ENCODE peak calls at places on chromosomes 7 and 10, in eight cellular contexts. F is BE2C, P is fibroblast of lung, M is left ventricle myocardium inferior, C is uterus, T is left lung, D is sigmoid colon, Y is body of pancreas. K is an unnamed sample.

GRCh38 chr7:135659159-135659837 is 3.0 kb upstream of the STMP1 start:
- DNase-seq in P (peak; percentile 29), Y (no peak), D (no peak), F (no peak), T (no peak), C (no peak), M (no peak), K (no peak)

GRCh38 chr10:96038476-96039387 is 4.7 kb upstream of the CCNJ start:
- DNase-seq in D (no peak), Y (no peak), F (no peak), M (no peak), C (no peak), P (no peak), T (no peak), K (no peak)

GRCh38 chr10:120209124-120209523 is 247.9 kb upstream of the PLPP4 start:
- DNase-seq in M (no peak), T (no peak), C (no peak), P (no peak), D (no peak), Y (no peak), F (no peak), K (no peak)

GRCh38 chr10:13074562-13075451 is 25.2 kb upstream of the OPTN start:
- DNase-seq in C (peak; percentile 54), T (peak; percentile 83), F (peak; percentile 76), M (peak; percentile 52), D (peak; percentile 76), Y (peak; percentile 69), P (peak; percentile 53), K (peak; percentile 77)

GRCh38 chr10:105258674-105259065 is 617.6 kb downstream of the SORCS3 start:
- DNase-seq in M (no peak), C (no peak), P (no peak), F (no peak), Y (no peak), T (no peak), D (no peak), K (no peak)

GRCh38 chr7:55521543-55522267 is 50.6 kb downstream of the VOPP1 start:
- DNase-seq in M (no peak), D (no peak), Y (no peak), T (no peak), P (no peak), F (no peak), C (no peak), K (no peak)

GRCh38 chr10:129074939-129075338 is 392.1 kb upstream of the MGMT start:
- DNase-seq in T (no peak), D (no peak), P (no peak), F (no peak), M (no peak), Y (no peak), C (no peak), K (no peak)

GRCh38 chr10:59808896-59809643 is 55.8 kb upstream of the MRLN start:
- DNase-seq in P (peak; percentile 51), M (peak; percentile 72), T (peak; percentile 83), F (peak; percentile 72), D (peak; percentile 77), C (peak; percentile 81), Y (peak; percentile 68), K (peak; percentile 62)

GRCh38 chr10:44261710-44262455 is 123.0 kb downstream of the CXCL12 start:
- DNase-seq in F (peak; percentile 28), C (peak; percentile 66), D (peak; percentile 70), Y (no peak), T (no peak), M (no peak), P (peak; percentile 48), K (no peak)

GRCh38 chr7:99740573-99741437 is 5.8 kb upstream of the CYP3A7 start:
- DNase-seq in M (no peak), T (no peak), F (no peak), D (no peak), C (no peak), Y (no peak), P (peak; percentile 1), K (no peak)

GRCh38 chr7:129864042-129864441 is 88.7 kb downstream of the UBE2H start:
- DNase-seq in T (no peak), P (peak; percentile 81), F (no peak), Y (peak; percentile 73), D (no peak), C (peak; percentile 57), M (no peak), K (no peak)

GRCh38 chr7:29892231-29892630 is 85.9 kb downstream of the WIPF3 start:
- DNase-seq in D (no peak), F (peak; percentile 27), T (no peak), P (no peak), C (no peak), M (no peak), Y (no peak), K (no peak)

GRCh38 chr7:28793383-28793782 is 164.7 kb downstream of the TRIL start:
- DNase-seq in C (no peak), M (peak; percentile 35), T (no peak), Y (no peak), P (no peak), F (peak; percentile 34), D (no peak), K (no peak)

GRCh38 chr7:107388604-107389003 is 81.3 kb upstream of the GPR22 start:
- DNase-seq in Y (no peak), C (no peak), F (no peak), D (no peak), M (no peak), P (no peak), T (no peak), K (no peak)

GRCh38 chr7:67962863-67963262 is 966.2 kb downstream of the TYW1 start:
- DNase-seq in F (no peak), Y (no peak), C (no peak), T (no peak), P (no peak), M (no peak), D (no peak), K (no peak)

GRCh38 chr10:61750943-61751471 is 88.3 kb downstream of the CABCOCO1 start:
- DNase-seq in F (peak; percentile 77), T (peak; percentile 72), D (no peak), C (peak; percentile 34), M (peak; percentile 27), P (peak; percentile 62), Y (peak; percentile 80), K (peak; percentile 39)

GRCh38 chr10:82558208-82558607 is 683.2 kb downstream of the NRG3 start:
- DNase-seq in P (peak; percentile 20), C (no peak), Y (no peak), M (no peak), T (no peak), F (no peak), D (no peak), K (no peak)

GRCh38 chr7:66967029-66967428 is 28.4 kb downstream of the SBDS start:
- DNase-seq in T (no peak), C (no peak), D (peak; percentile 50), F (no peak), P (no peak), M (no peak), Y (no peak), K (no peak)

GRCh38 chr7:14377646-14378266 is 388.3 kb upstream of the ETV1 start:
- DNase-seq in Y (no peak), F (no peak), C (no peak), T (no peak), D (no peak), M (no peak), P (peak; percentile 82), K (no peak)

GRCh38 chr10:80319725-80320290 is 30.4 kb upstream of the MAT1A start:
- DNase-seq in D (no peak), M (no peak), F (no peak), C (no peak), T (no peak), P (no peak), Y (no peak), K (no peak)

GRCh38 chr7:49724071-49724470 is 49.4 kb upstream of the VWC2 start:
- DNase-seq in T (no peak), Y (no peak), P (no peak), M (no peak), C (no peak), F (no peak), D (no peak), K (no peak)

GRCh38 chr7:96831446-96831845 is 121.8 kb upstream of the SEM1 start:
- DNase-seq in P (no peak), M (no peak), C (no peak), T (no peak), Y (no peak), D (no peak), F (no peak), K (no peak)

GRCh38 chr7:234712-235553 is 42.6 kb downstream of the FAM20C start:
- DNase-seq in P (no peak), M (peak; percentile 63), F (no peak), T (no peak), D (peak; percentile 92), Y (peak; percentile 76), C (no peak), K (peak; percentile 50)
- H3K27me3 ChIP-seq in P (no peaks in the 10 kb centered on the region), M (no peaks in the 10 kb centered on the region), F (no peaks in the 10 kb centered on the region), T (no peaks in the 10 kb centered on the region), D (no peaks in the 10 kb centered on the region), Y (no peaks in the 10 kb centered on the region), C (no peaks in the 10 kb centered on the region), K (no peaks in the 10 kb centered on the region)

GRCh38 chr10:122251459-122252255 is 19.4 kb upstream of the BTBD16 start:
- DNase-seq in Y (no peak), D (peak; percentile 40), F (no peak), M (no peak), T (no peak), P (peak; percentile 43), C (no peak), K (no peak)
- H3K27me3 ChIP-seq in Y (no peaks in the 10 kb centered on the region), D (no peaks in the 10 kb centered on the region), F (no peaks in the 10 kb centered on the region), M (no peaks in the 10 kb centered on the region), T (no peaks in the 10 kb centered on the region), P (no peaks in the 10 kb centered on the region), C (no peaks in the 10 kb centered on the region), K (no peaks in the 10 kb centered on the region)

GRCh38 chr10:70283445-70284399 is at the start of gene NPFFR1:
- DNase-seq in F (peak; percentile 14), Y (no peak), P (no peak), T (peak; percentile 79), M (no peak), C (no peak), D (no peak), K (no peak)
- H3K27me3 ChIP-seq in F (peaks cover 31% of the 10 kb centered on the region), Y (peaks cover 20% of the 10 kb centered on the region), P (peaks cover 44% of the 10 kb centered on the region), T (peaks cover 47% of the 10 kb centered on the region), M (peaks cover 54% of the 10 kb centered on the region), C (peaks cover 17% of the 10 kb centered on the region), D (peaks cover 36% of the 10 kb centered on the region), K (no peaks in the 10 kb centered on the region)

GRCh38 chr10:21528452-21529235 is 3.2 kb upstream of the SKIDA1 start:
- DNase-seq in F (no peak), P (peak; percentile 76), M (no peak), D (no peak), T (no peak), Y (no peak), C (no peak), K (no peak)
- H3K27me3 ChIP-seq in F (no peaks in the 10 kb centered on the region), P (no peaks in the 10 kb centered on the region), M (no peaks in the 10 kb centered on the region), D (no peaks in the 10 kb centered on the region), T (no peaks in the 10 kb centered on the region), Y (no peaks in the 10 kb centered on the region), C (no peaks in the 10 kb centered on the region), K (no peaks in the 10 kb centered on the region)

K was measured in ovary.